ENCODE peak calls at places on chromosomes 3 and 15, in five cellular contexts. J is prostate gland; F is PC-9; N is CD4-positive, alpha-beta memory T cell; V is IMR-90. Q is an unnamed sample. For H3K4me1 and H3K36me3, the result is how much of the 10 kb centered on the place peaks cover.

GRCh38 chr3:130383424-130383823 is 38.0 kb downstream of the COL6A5 start:
- DNase-seq in J (no peak), F (no peak), V (no peak), N (no peak), Q (no peak)

GRCh38 chr15:74595271-74595670 is 20.4 kb upstream of the CLK3 start:
- DNase-seq in F (no peak), J (no peak), N (no peak), V (no peak), Q (no peak)

GRCh38 chr15:45150997-45151396 is 21.2 kb downstream of the DUOX1 start:
- DNase-seq in F (no peak), N (no peak), J (no peak), V (no peak), Q (no peak)

GRCh38 chr15:70046716-70047369 is 50.9 kb downstream of the TLE3 start:
- DNase-seq in N (no peak), F (no peak), V (no peak), J (no peak), Q (no peak)

GRCh38 chr3:153246805-153247204 is 84.8 kb downstream of the RAP2B start:
- DNase-seq in N (no peak), V (peak), F (no peak), J (no peak), Q (no peak)

GRCh38 chr3:43956945-43957344 is 266.2 kb downstream of the ABHD5 start:
- DNase-seq in F (no peak), V (no peak), N (no peak), J (no peak), Q (no peak)

GRCh38 chr15:66959066-66959465 is 106.3 kb upstream of the SMAD3 start:
- DNase-seq in N (no peak), V (no peak), F (no peak), J (no peak), Q (no peak)

GRCh38 chr15:72923304-72923703 is 129.0 kb upstream of the NEO1 start:
- DNase-seq in V (no peak), N (no peak), J (no peak), F (no peak), Q (no peak)

GRCh38 chr3:132268956-132269355 is 48.3 kb upstream of the ACP3 start:
- DNase-seq in F (peak), V (peak), N (no peak), J (no peak), Q (no peak)

GRCh38 chr3:37765591-37766219 is 96.0 kb upstream of the CTDSPL start:
- DNase-seq in F (no peak), N (no peak), J (no peak), V (no peak), Q (no peak)

GRCh38 chr15:96372554-96372953 is 42.1 kb downstream of the NR2F2 start:
- DNase-seq in J (no peak), F (no peak), V (no peak), N (no peak), Q (no peak)

GRCh38 chr3:147977001-147977400 is 567.8 kb downstream of the ZIC1 start:
- DNase-seq in F (no peak), J (no peak), V (no peak), N (no peak), Q (no peak)

GRCh38 chr3:70431906-70432305 is 119.5 kb upstream of the MDFIC2 start:
- DNase-seq in N (no peak), V (peak), J (no peak), F (no peak), Q (no peak)

GRCh38 chr15:58588096-58588495 is 156.3 kb downstream of the LIPC start:
- DNase-seq in F (no peak), J (no peak), N (no peak), V (no peak), Q (no peak)
- H3K4me1 ChIP-seq in F (under half), J (under half), N (under half), V (under half), Q (under half)

GRCh38 chr3:173092038-173092437 is 49.0 kb downstream of the SPATA16 start:
- DNase-seq in V (no peak), J (no peak), F (no peak), N (no peak), Q (no peak)
- H3K27ac ChIP-seq in V (no peak), J (no peak), F (no peak), N (no peak), Q (no peak)

DNA sequence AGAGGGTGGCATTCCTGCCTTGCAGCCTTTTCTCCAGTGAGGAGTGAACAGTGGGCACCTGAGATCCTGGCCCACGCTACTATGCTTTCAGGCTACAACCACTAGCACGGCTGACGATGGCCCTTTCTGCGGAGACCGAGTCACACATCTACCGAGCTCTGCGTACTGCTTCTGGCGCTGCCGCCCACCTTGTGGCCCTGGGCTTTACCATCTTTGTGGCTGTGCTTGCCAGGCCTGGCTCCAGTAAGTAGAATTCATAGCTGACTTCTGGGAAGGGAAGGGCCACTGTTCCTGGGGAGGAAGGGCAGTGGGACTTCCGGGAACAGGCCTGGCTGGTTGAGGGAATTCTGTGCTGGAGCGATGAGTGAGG is 641 bp downstream of the CYB561D2 start:
- DNase-seq in V (no peak), J (no peak), F (no peak), N (no peak), Q (no peak)
- H3K36me3 ChIP-seq in V (under half), J (under half), F (under half), N (under half), Q (half or more)

DNA sequence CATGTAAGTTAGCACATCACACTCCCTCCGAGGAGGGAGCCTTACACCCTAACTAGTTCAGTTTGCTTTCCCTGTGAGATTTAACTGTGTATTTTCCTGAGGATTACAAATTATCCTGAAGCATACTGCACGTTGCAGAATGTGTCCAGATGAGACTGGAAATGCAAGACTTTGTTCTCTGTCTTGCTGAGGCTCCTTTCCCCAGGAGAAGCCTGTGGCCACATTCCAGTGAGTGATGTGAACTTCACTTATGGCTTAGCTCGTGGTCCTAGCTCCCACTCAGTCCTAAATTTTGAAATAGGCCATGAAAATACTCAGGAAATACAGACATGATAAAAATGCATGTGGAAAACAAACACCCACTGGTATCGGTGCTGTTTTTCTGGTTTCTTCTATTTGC is 23.7 kb downstream of the PDZRN3 start:
- DNase-seq in V (peak), F (no peak), N (no peak), J (no peak), Q (no peak)
- H3K4me1 ChIP-seq in V (under half), F (under half), N (under half), J (under half), Q (under half)

DNA sequence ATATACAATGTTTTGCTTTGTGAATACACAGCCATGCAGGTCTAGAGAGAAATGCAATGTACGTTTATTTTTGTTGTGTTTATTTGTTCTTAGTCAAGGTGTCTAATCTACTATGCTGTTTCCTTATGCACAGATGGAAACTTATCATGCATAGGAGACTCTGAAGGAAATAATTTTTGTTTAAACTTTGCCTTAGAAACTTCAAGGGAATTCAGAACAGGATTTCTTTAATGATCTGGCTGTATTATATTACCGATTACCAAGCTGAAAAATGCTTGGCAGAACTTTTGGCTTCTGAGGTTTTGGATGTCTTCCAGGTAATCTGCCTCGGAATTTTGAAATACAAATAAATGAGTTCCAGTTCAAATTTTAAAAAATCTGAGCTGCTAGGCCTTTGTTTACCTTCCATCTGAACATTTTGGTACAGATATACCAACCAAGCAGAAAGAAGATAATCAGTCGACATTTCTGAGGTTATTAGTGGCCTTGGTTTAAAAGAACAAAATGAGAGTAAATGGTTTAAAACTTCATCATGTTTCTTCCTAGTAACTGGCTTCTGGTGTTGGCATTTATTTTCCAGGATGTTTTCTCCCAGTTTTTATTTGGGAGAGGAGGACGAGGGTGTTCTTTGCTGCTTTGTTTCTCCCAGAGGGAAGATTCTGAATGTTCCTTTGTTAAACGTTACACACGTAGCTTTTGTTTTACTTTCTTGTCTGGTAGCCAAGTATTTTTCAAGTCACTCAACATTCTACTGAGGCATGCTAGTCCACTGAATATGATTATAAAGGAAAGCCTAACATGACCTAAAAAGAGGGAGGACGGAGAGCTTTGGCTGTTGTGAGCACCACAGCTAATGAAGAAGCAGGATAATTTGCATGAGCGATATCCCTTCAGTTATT is 421.8 kb upstream of the TBL1XR1 start:
- DNase-seq in V (peak), F (peak), N (no peak), J (peak), Q (no peak)
- H3K27ac ChIP-seq in V (peak), F (peak), N (no peak), J (peak), Q (no peak)